ENCODE peak calls at places on chromosomes 13 and 19, in eight cellular contexts. Q is ACHN; B is neural progenitor cell; I is mesothelial cell of epicardium; E is stimulated activated CD4-positive, alpha-beta T cell treated with anti-CD3 and anti-CD28 coated beads, Interleukin-4, amount 100 ng/mL, for 1 hour; O is fibroblast of mammary gland; J is thoracic aorta; F is HS-5. M is an unnamed sample.

GRCh38 chr13:29522044-29522685 is 73.3 kb downstream of the SLC7A1 start:
- DNase-seq in O (peak), I (no peak), Q (no peak), F (peak), E (no peak), B (no peak), J (peak), M (no peak)

GRCh38 chr13:109162248-109163051 is 533.0 kb downstream of the MYO16 start:
- DNase-seq in J (no peak), Q (no peak), I (no peak), F (no peak), O (no peak), B (no peak), E (no peak), M (no peak)

GRCh38 chr19:54432144-54432738 is 16.8 kb upstream of the LENG8 start:
- DNase-seq in E (no peak), J (no peak), O (no peak), F (no peak), Q (no peak), I (no peak), B (no peak), M (no peak)

GRCh38 chr13:29511980-29512379 is 83.5 kb downstream of the SLC7A1 start:
- DNase-seq in I (no peak), B (no peak), Q (no peak), J (no peak), O (peak), E (no peak), F (no peak), M (no peak)

GRCh38 chr19:9043524-9043923 is 33.3 kb upstream of the MUC16 start:
- DNase-seq in B (peak), O (no peak), F (no peak), I (no peak), Q (no peak), E (no peak), J (no peak), M (no peak)

GRCh38 chr13:73598021-73598712 is 536.0 kb downstream of the KLF12 start:
- DNase-seq in J (no peak), B (no peak), F (peak), E (no peak), I (no peak), Q (no peak), O (peak), M (no peak)

GRCh38 chr19:38848299-38849146 is 1.3 kb downstream of the HNRNPL start:
- DNase-seq in J (no peak), F (no peak), E (no peak), O (no peak), I (no peak), Q (peak), B (no peak), M (no peak)

GRCh38 chr19:5621311-5621944 is 1.1 kb downstream of the SAFB2 start:
- DNase-seq in E (peak), O (no peak), F (no peak), I (no peak), Q (no peak), J (no peak), B (no peak), M (no peak)

GRCh38 chr13:49213997-49214916 is 5.9 kb upstream of the MLNR start:
- DNase-seq in E (no peak), Q (no peak), F (no peak), I (no peak), B (no peak), O (no peak), J (no peak), M (no peak)

GRCh38 chr13:69706807-69707206 is 400.8 kb upstream of the ATXN8OS start:
- DNase-seq in J (no peak), I (no peak), B (no peak), F (no peak), O (no peak), Q (no peak), E (no peak), M (no peak)

GRCh38 chr19:8517551-8518442 is 3.8 kb upstream of the ZNF414 start:
- DNase-seq in O (peak), J (no peak), Q (no peak), B (no peak), I (no peak), F (no peak), E (no peak), M (no peak)

GRCh38 chr13:44734204-44734707 is 158.1 kb upstream of the TSC22D1 start:
- DNase-seq in B (no peak), Q (no peak), J (no peak), O (peak), F (no peak), I (no peak), E (no peak), M (no peak)

GRCh38 chr13:53953205-53953604 is 924.6 kb downstream of the OLFM4 start:
- DNase-seq in Q (no peak), B (no peak), E (no peak), J (no peak), O (no peak), I (no peak), F (no peak), M (peak)

GRCh38 chr19:6489278-6490061 is 7.9 kb upstream of the DENND1C start:
- DNase-seq in F (no peak), O (no peak), E (no peak), I (no peak), J (no peak), B (no peak), Q (no peak), M (no peak)

GRCh38 chr13:111514646-111515617 is 194.5 kb downstream of the TEX29 start:
- DNase-seq in O (no peak), I (no peak), J (no peak), E (no peak), Q (no peak), F (no peak), B (no peak), M (no peak)

M was measured in GM23338.